ENCODE peak calls at places on chromosomes 13 and 19, in six cellular contexts. One of them, this sample, is unnamed.
A peak's percentile ranks its signal among the peaks of the same experiment; 100 is the strongest.

GRCh38 chr19:37217533-37217854 is 520 bp upstream of the ZNF383 start:
- DNase-seq in lower lobe of right lung: no peak
- DNase-seq in GM23338: no peak
- DNase-seq in A549: no peak
- DNase-seq in AG10803: no peak
- DNase-seq in adrenal gland: no peak
- DNase-seq in this sample: no peak

GRCh38 chr13:77136902-77137420 is 110.0 kb upstream of the FBXL3 start:
- DNase-seq in adrenal gland: no peak
- DNase-seq in A549: no peak
- DNase-seq in GM23338: peak; percentile 17
- DNase-seq in lower lobe of right lung: no peak
- DNase-seq in AG10803: peak; percentile 21
- DNase-seq in this sample: no peak

GRCh38 chr13:30654430-30654829 is 36.7 kb downstream of the USPL1 start:
- DNase-seq in GM23338: no peak
- DNase-seq in adrenal gland: no peak
- DNase-seq in A549: no peak
- DNase-seq in lower lobe of right lung: no peak
- DNase-seq in AG10803: no peak
- DNase-seq in this sample: no peak

GRCh38 chr19:30206187-30206586 is 166.0 kb upstream of the ZNF536 start:
- DNase-seq in A549: no peak
- DNase-seq in adrenal gland: no peak
- DNase-seq in lower lobe of right lung: no peak
- DNase-seq in AG10803: no peak
- DNase-seq in GM23338: no peak
- DNase-seq in this sample: no peak

GRCh38 chr13:113120300-113121182 is 2.1 kb upstream of the F10 start:
- DNase-seq in lower lobe of right lung: no peak
- DNase-seq in A549: no peak
- DNase-seq in adrenal gland: peak; percentile 40
- DNase-seq in AG10803: no peak
- DNase-seq in GM23338: no peak
- DNase-seq in this sample: no peak

GRCh38 chr19:47240996-47241918 is 10.3 kb upstream of the BBC3 start:
- DNase-seq in A549: peak; percentile 69
- DNase-seq in GM23338: peak; percentile 98
- DNase-seq in adrenal gland: peak; percentile 89
- DNase-seq in AG10803: peak; percentile 71
- DNase-seq in lower lobe of right lung: peak; percentile 83
- DNase-seq in this sample: no peak

GRCh38 chr19:41302624-41303351 is 7.2 kb upstream of the CCDC97 start:
- DNase-seq in adrenal gland: no peak
- DNase-seq in GM23338: no peak
- DNase-seq in lower lobe of right lung: no peak
- DNase-seq in A549: no peak
- DNase-seq in AG10803: no peak
- DNase-seq in this sample: no peak

GRCh38 chr19:34387446-34387810 is 16.8 kb upstream of the PDCD2L start:
- DNase-seq in A549: no peak
- DNase-seq in lower lobe of right lung: no peak
- DNase-seq in GM23338: no peak
- DNase-seq in adrenal gland: no peak
- DNase-seq in AG10803: no peak
- DNase-seq in this sample: no peak

GRCh38 chr19:10699650-10700335 is 1.4 kb upstream of the QTRT1 start:
- DNase-seq in adrenal gland: peak; percentile 85
- DNase-seq in lower lobe of right lung: peak; percentile 63
- DNase-seq in A549: peak; percentile 40
- DNase-seq in GM23338: peak; percentile 92
- DNase-seq in AG10803: peak; percentile 50
- DNase-seq in this sample: no peak

GRCh38 chr13:26529441-26529840 is 28.0 kb upstream of the WASF3 start:
- DNase-seq in A549: no peak
- DNase-seq in GM23338: peak; percentile 78
- DNase-seq in lower lobe of right lung: no peak
- DNase-seq in AG10803: peak; percentile 57
- DNase-seq in adrenal gland: no peak
- DNase-seq in this sample: peak; percentile 21

GRCh38 chr13:59337070-59337469 is 826.7 kb downstream of the DIAPH3 start:
- DNase-seq in adrenal gland: no peak
- DNase-seq in AG10803: no peak
- DNase-seq in A549: no peak
- DNase-seq in lower lobe of right lung: no peak
- DNase-seq in GM23338: no peak
- DNase-seq in this sample: no peak

GRCh38 chr13:19159761-19160420 is 21.7 kb downstream of the TUBA3C start:
- DNase-seq in adrenal gland: no peak
- DNase-seq in lower lobe of right lung: no peak
- DNase-seq in A549: no peak
- DNase-seq in GM23338: no peak
- DNase-seq in AG10803: no peak
- DNase-seq in this sample: no peak

GRCh38 chr13:24097064-24097463 is 63.5 kb upstream of the SPATA13 start:
- DNase-seq in GM23338: no peak
- DNase-seq in lower lobe of right lung: no peak
- DNase-seq in A549: no peak
- DNase-seq in adrenal gland: no peak
- DNase-seq in AG10803: peak; percentile 68
- DNase-seq in this sample: peak; percentile 20

GRCh38 chr19:43673702-43674629 is 4.0 kb upstream of the PLAUR start:
- DNase-seq in adrenal gland: no peak
- DNase-seq in A549: no peak
- DNase-seq in GM23338: no peak
- DNase-seq in lower lobe of right lung: peak; percentile 64
- DNase-seq in AG10803: no peak
- DNase-seq in this sample: no peak

GRCh38 chr13:97359181-97360057 is 74.5 kb upstream of the RAP2A start:
- DNase-seq in AG10803: peak; percentile 82
- DNase-seq in adrenal gland: peak; percentile 85
- DNase-seq in GM23338: peak; percentile 88
- DNase-seq in lower lobe of right lung: no peak
- DNase-seq in A549: peak; percentile 40
- DNase-seq in this sample: no peak

GRCh38 chr19:31583148-31583547 is 233.9 kb upstream of the TSHZ3 start:
- DNase-seq in AG10803: no peak
- DNase-seq in GM23338: no peak
- DNase-seq in lower lobe of right lung: no peak
- DNase-seq in A549: no peak
- DNase-seq in adrenal gland: no peak
- DNase-seq in this sample: no peak

GRCh38 chr19:54674021-54674617 is 11.3 kb downstream of the LILRB4 start:
- DNase-seq in A549: peak; percentile 49
- DNase-seq in adrenal gland: no peak
- DNase-seq in AG10803: peak; percentile 23
- DNase-seq in GM23338: peak; percentile 86
- DNase-seq in lower lobe of right lung: no peak
- DNase-seq in this sample: no peak

GRCh38 chr19:11152318-11153062 is 3.1 kb downstream of the SPC24 start:
- DNase-seq in A549: no peak
- DNase-seq in GM23338: no peak
- DNase-seq in lower lobe of right lung: no peak
- DNase-seq in adrenal gland: peak; percentile 92
- DNase-seq in AG10803: peak; percentile 87
- DNase-seq in this sample: peak; percentile 82

DNA sequence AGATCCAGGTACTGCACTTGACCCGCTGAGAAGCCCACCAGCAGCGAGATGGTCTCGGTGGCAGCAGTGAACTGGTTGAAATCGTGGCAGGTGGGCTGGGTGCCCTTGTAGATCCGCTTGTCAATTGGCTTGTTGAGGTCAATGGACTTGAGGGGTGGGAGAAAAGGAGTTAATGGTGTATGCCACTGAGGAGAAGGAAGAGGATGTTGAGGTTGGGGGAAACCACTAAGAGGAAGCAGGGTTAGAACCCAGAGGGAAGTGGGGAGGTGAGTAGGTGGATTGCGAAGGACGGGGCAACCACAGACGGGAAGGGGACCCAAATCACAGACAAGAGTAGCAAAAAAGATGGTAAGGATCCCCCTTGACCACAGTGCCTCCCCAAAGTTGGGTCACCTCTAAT is 1.7 kb downstream of the DMWD start:
- DNase-seq in lower lobe of right lung: no peak
- DNase-seq in adrenal gland: no peak
- DNase-seq in AG10803: no peak
- DNase-seq in A549: no peak
- DNase-seq in GM23338: no peak
- DNase-seq in this sample: no peak
- H3K4me3 ChIP-seq in lower lobe of right lung: no peak overlapping the region
- H3K4me3 ChIP-seq in adrenal gland: no peak overlapping the region
- H3K4me3 ChIP-seq in AG10803: peak overlapping the region; percentile 88
- H3K4me3 ChIP-seq in A549: peak overlapping the region; percentile 97
- H3K4me3 ChIP-seq in GM23338: no peak overlapping the region
- H3K4me3 ChIP-seq in this sample: no peak overlapping the region

GRCh38 chr19:49081273-49081672 is 4.0 kb upstream of the SNRNP70 start:
- DNase-seq in GM23338: no peak
- DNase-seq in AG10803: no peak
- DNase-seq in lower lobe of right lung: no peak
- DNase-seq in adrenal gland: no peak
- DNase-seq in A549: no peak
- DNase-seq in this sample: no peak

GRCh38 chr19:49084206-49085019 is 838 bp upstream of the SNRNP70 start:
- DNase-seq in GM23338: no peak
- DNase-seq in AG10803: no peak
- DNase-seq in A549: no peak
- DNase-seq in lower lobe of right lung: no peak
- DNase-seq in adrenal gland: no peak
- DNase-seq in this sample: no peak

GRCh38 chr19:49085020-49085867 is at the start of gene SNRNP70:
- DNase-seq in A549: peak; percentile 100
- DNase-seq in adrenal gland: peak; percentile 100
- DNase-seq in AG10803: peak; percentile 99
- DNase-seq in lower lobe of right lung: peak; percentile 100
- DNase-seq in GM23338: peak; percentile 100
- DNase-seq in this sample: peak; percentile 98

GRCh38 chr19:49086296-49086695 is 1.0 kb downstream of the SNRNP70 start:
- DNase-seq in adrenal gland: no peak
- DNase-seq in GM23338: no peak
- DNase-seq in lower lobe of right lung: no peak
- DNase-seq in AG10803: no peak
- DNase-seq in A549: no peak
- DNase-seq in this sample: no peak

DNA sequence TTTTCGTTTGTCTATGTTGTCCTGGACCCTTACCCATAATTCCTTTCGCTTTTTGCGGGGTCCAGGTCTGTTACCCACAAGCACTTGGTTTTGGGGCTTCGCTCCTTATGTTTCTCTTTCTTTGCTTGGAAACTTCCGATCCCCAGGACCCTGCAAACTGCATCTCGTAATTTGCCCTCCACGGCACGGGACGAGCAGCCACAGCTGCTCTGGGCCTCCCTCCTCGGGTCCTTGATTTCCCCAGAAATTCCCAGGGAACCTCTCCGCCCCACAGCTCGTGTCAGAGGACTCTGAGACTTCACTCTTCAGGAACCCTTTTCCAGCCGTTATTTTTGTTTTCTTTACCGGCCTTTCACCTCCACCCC is 599 bp downstream of the SNRNP70 start:
- DNase-seq in A549: no peak
- DNase-seq in adrenal gland: no peak
- DNase-seq in lower lobe of right lung: no peak
- DNase-seq in GM23338: no peak
- DNase-seq in AG10803: no peak
- DNase-seq in this sample: no peak
- TF ChIP-seq CTCF in A549: no peak
- TF ChIP-seq CTCF in adrenal gland: no peak
- TF ChIP-seq CTCF in lower lobe of right lung: no peak
- TF ChIP-seq CTCF in GM23338: no peak
- TF ChIP-seq CTCF in AG10803: no peak
- TF ChIP-seq CTCF in this sample: no peak

GRCh38 chr19:2977686-2978466 is 512 bp downstream of the TLE6 start:
- DNase-seq in AG10803: no peak
- DNase-seq in adrenal gland: no peak
- DNase-seq in lower lobe of right lung: no peak
- DNase-seq in GM23338: no peak
- DNase-seq in A549: no peak
- DNase-seq in this sample: no peak
- H3K4me3 ChIP-seq in AG10803: peak overlapping the region; percentile 17
- H3K4me3 ChIP-seq in adrenal gland: no peak overlapping the region
- H3K4me3 ChIP-seq in lower lobe of right lung: peak overlapping the region; percentile 52
- H3K4me3 ChIP-seq in GM23338: peak overlapping the region; percentile 45
- H3K4me3 ChIP-seq in A549: peak overlapping the region; percentile 48
- H3K4me3 ChIP-seq in this sample: no peak overlapping the region

GRCh38 chr19:5137114-5137513 is 168.2 kb downstream of the KDM4B start:
- DNase-seq in AG10803: no peak
- DNase-seq in GM23338: no peak
- DNase-seq in A549: no peak
- DNase-seq in lower lobe of right lung: no peak
- DNase-seq in adrenal gland: no peak
- DNase-seq in this sample: no peak

GRCh38 chr19:5141278-5141925 is 172.5 kb downstream of the KDM4B start:
- DNase-seq in GM23338: no peak
- DNase-seq in AG10803: no peak
- DNase-seq in adrenal gland: no peak
- DNase-seq in A549: no peak
- DNase-seq in lower lobe of right lung: no peak
- DNase-seq in this sample: no peak

GRCh38 chr19:5136060-5136855 is 167.3 kb downstream of the KDM4B start:
- DNase-seq in AG10803: no peak
- DNase-seq in adrenal gland: no peak
- DNase-seq in GM23338: no peak
- DNase-seq in lower lobe of right lung: no peak
- DNase-seq in A549: no peak
- DNase-seq in this sample: no peak

GRCh38 chr19:5137571-5138124 is 168.7 kb downstream of the KDM4B start:
- DNase-seq in AG10803: no peak
- DNase-seq in lower lobe of right lung: no peak
- DNase-seq in GM23338: peak; percentile 95
- DNase-seq in A549: no peak
- DNase-seq in adrenal gland: no peak
- DNase-seq in this sample: no peak

DNA sequence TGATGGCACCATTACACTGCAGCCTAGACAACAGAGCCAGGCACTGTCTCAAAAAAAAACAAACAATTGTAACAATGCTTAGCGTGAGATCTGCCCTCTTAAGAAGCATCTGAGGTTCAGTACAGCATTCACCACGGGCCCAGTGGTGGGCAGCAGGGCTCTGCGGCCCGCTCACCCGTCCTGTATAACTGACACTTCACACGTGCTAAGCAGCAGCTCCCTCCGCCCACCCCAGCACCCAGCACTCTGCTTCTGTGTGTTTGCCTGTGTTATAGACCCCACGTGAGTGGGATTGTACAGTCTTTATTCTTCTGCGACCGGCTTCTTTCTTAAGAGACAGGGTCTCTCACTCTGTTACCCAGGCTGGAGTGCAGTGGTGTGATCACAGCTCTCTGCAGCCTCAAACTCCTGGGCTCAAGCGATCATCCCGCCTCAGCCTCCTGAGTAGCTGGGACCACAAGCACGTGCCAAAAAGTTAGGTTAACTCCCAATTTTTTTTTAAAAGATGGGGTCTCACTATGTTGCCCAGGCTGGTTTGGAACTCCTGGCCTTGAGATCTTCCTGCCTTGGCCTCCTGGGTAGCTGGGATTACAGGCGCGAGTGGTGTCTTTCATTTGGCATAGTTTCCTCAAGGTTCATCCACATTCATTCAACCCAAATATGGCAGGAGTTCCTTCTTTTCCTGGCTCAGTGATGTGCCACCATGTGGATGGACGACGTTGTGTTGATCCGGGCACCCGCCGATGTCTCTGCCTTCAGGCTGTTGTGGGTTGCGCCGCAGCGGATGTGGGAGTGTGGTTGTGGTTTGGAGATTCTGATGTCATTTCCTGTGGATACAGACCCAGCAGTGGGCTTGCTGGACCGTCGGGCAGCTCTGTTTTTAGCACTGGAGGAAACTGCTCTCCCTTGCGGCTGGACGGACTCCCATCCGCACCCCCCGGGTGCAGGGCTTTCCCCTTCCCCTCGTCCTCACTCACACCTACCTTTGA is 170.0 kb downstream of the KDM4B start:
- DNase-seq in AG10803: peak; percentile 45
- DNase-seq in A549: no peak
- DNase-seq in adrenal gland: no peak
- DNase-seq in GM23338: no peak
- DNase-seq in lower lobe of right lung: peak; percentile 72
- DNase-seq in this sample: no peak
- TF ChIP-seq CTCF in AG10803: no peak
- TF ChIP-seq CTCF in A549: no peak
- TF ChIP-seq CTCF in adrenal gland: no peak
- TF ChIP-seq CTCF in GM23338: no peak
- TF ChIP-seq CTCF in lower lobe of right lung: no peak
- TF ChIP-seq CTCF in this sample: no peak